ENCODE peak calls at places on chromosomes 4 and X, in four cellular contexts. N is cardiac fibroblast, P is thyroid gland, K is NCI-H2081 treated with DMSO at 0.1 percent for 48 hours. W is an unnamed sample.

GRCh38 chr4:134422776-134423175 is 221.2 kb upstream of the PABPC4L start:
- DNase-seq in N (no peak), P (no peak), K (no peak), W (no peak)

GRCh38 chr4:139555705-139556070 is 331 bp downstream of the SETD7 start:
- DNase-seq in N (no peak), P (peak), K (no peak), W (no peak)

GRCh38 chr4:107665001-107665400 is 55.0 kb downstream of the PAPSS1 start:
- DNase-seq in N (peak), P (no peak), K (no peak), W (no peak)

GRCh38 chr4:110629214-110629754 is 6.4 kb upstream of the PITX2 start:
- DNase-seq in N (no peak), P (no peak), K (no peak), W (no peak)

GRCh38 chr4:126799971-126800722 is 832.6 kb upstream of the INTU start:
- DNase-seq in N (peak), P (no peak), K (no peak), W (no peak)

GRCh38 chrX:63855896-63856295 is 70.9 kb upstream of the ARHGEF9 start:
- DNase-seq in N (peak), P (no peak), K (no peak), W (no peak)

GRCh38 chr4:7228734-7229133 is 36.4 kb downstream of the SORCS2 start:
- DNase-seq in N (no peak), P (no peak), K (no peak), W (no peak)

GRCh38 chr4:8368061-8368481 is 72.5 kb downstream of the ACOX3 start:
- DNase-seq in N (no peak), P (peak), K (no peak), W (no peak)

GRCh38 chr4:10106421-10107039 is 10.1 kb downstream of the WDR1 start:
- DNase-seq in N (peak), P (peak), K (no peak), W (no peak)

GRCh38 chr4:87058272-87059073 is 123.7 kb downstream of the AFF1 start:
- DNase-seq in N (no peak), P (peak), K (no peak), W (no peak)

GRCh38 chr4:122668241-122668640 is 47.4 kb upstream of the IL21 start:
- DNase-seq in N (peak), P (no peak), K (no peak), W (no peak)

GRCh38 chr4:150005537-150005936 is 72.7 kb upstream of the DCLK2 start:
- DNase-seq in N (no peak), P (no peak), K (no peak), W (no peak)

GRCh38 chr4:166432842-166433241 is 559.8 kb downstream of the TLL1 start:
- DNase-seq in N (peak), P (no peak), K (no peak), W (no peak)

GRCh38 chr4:48093949-48094550 is 40.0 kb downstream of the TXK start:
- DNase-seq in N (peak), P (no peak), K (no peak), W (no peak)

GRCh38 chr4:16225139-16225538 is 1.1 kb downstream of the TAPT1 start:
- DNase-seq in N (peak), P (no peak), K (no peak), W (no peak)

GRCh38 chr4:8099981-8100464 is 58.6 kb downstream of the ABLIM2 start:
- DNase-seq in N (peak), P (no peak), K (no peak), W (no peak)

GRCh38 chrX:69238153-69238959 is 73.1 kb upstream of the PJA1 start:
- DNase-seq in N (no peak), P (peak), K (no peak), W (no peak)

GRCh38 chr4:5341151-5341925 is 290.1 kb downstream of the STK32B start:
- DNase-seq in N (no peak), P (no peak), K (no peak), W (no peak)

GRCh38 chr4:178672512-178672911 is 1230.3 kb upstream of the AGA start:
- DNase-seq in N (no peak), P (no peak), K (no peak), W (no peak)

GRCh38 chrX:136525738-136526606 is 6.0 kb upstream of the VGLL1 start:
- DNase-seq in N (peak), P (peak), K (no peak), W (no peak)

GRCh38 chr4:112288455-112288854 is 2.8 kb upstream of the TIFA start:
- DNase-seq in N (no peak), P (no peak), K (no peak), W (no peak)

GRCh38 chr4:13541720-13542576 is 2.4 kb downstream of the NKX3-2 start:
- DNase-seq in N (no peak), P (peak), K (no peak), W (no peak)

GRCh38 chrX:66863721-66864120 is 224.8 kb upstream of the EDA2R start:
- DNase-seq in N (no peak), P (peak), K (no peak), W (no peak)

GRCh38 chrX:11758400-11759171 is 549 bp downstream of the MSL3 start:
- DNase-seq in N (peak), P (peak), K (peak), W (peak)

GRCh38 chr4:76488905-76489798 is 54.1 kb downstream of the SHROOM3 start:
- DNase-seq in N (no peak), P (peak), K (no peak), W (no peak)

GRCh38 chrX:122184791-122185190 is 999.3 kb upstream of the GRIA3 start:
- DNase-seq in N (no peak), P (no peak), K (no peak), W (no peak)

GRCh38 chrX:22467571-22467970 is 194.9 kb downstream of the CBLL2 start:
- DNase-seq in N (no peak), P (no peak), K (no peak), W (no peak)

W was measured in NCI-H1417 treated with DMSO at 0.1 percent for 48 hours.